ENCODE peak calls at places on chromosomes 16 and 17, in five cellular contexts. One of them, this sample, is unnamed.
A peak's percentile ranks its signal among the peaks of the same experiment; 100 is the strongest.

GRCh38 chr17:6346986-6347385 is 87.9 kb downstream of the AIPL1 start:
- DNase-seq in A549: no peak
- DNase-seq in neural progenitor cell: no peak
- DNase-seq in sigmoid colon: no peak
- DNase-seq in iPS DF 6.9: no peak
- DNase-seq in this sample: no peak

GRCh38 chr17:44775136-44775837 is 16.5 kb downstream of the ADAM11 start:
- DNase-seq in A549: peak; percentile 99
- DNase-seq in neural progenitor cell: peak; percentile 100
- DNase-seq in sigmoid colon: peak; percentile 99
- DNase-seq in iPS DF 6.9: peak; percentile 98
- DNase-seq in this sample: peak; percentile 99

GRCh38 chr16:67811899-67812298 is 5.2 kb downstream of the TSNAXIP1 start:
- DNase-seq in A549: no peak
- DNase-seq in neural progenitor cell: no peak
- DNase-seq in sigmoid colon: no peak
- DNase-seq in iPS DF 6.9: no peak
- DNase-seq in this sample: no peak

GRCh38 chr17:21171309-21171922 is 42.5 kb downstream of the TMEM11 start:
- DNase-seq in A549: no peak
- DNase-seq in neural progenitor cell: no peak
- DNase-seq in sigmoid colon: no peak
- DNase-seq in iPS DF 6.9: no peak
- DNase-seq in this sample: no peak

GRCh38 chr16:2278272-2278608 is 10.3 kb upstream of the RNPS1 start:
- DNase-seq in A549: no peak
- DNase-seq in neural progenitor cell: no peak
- DNase-seq in sigmoid colon: no peak
- DNase-seq in iPS DF 6.9: no peak
- DNase-seq in this sample: peak; percentile 18

GRCh38 chr16:77331802-77332586 is 102.8 kb downstream of the ADAMTS18 start:
- DNase-seq in A549: no peak
- DNase-seq in neural progenitor cell: no peak
- DNase-seq in sigmoid colon: no peak
- DNase-seq in iPS DF 6.9: no peak
- DNase-seq in this sample: no peak

GRCh38 chr17:50027639-50028206 is 28.2 kb upstream of the ITGA3 start:
- DNase-seq in A549: peak; percentile 94
- DNase-seq in neural progenitor cell: no peak
- DNase-seq in sigmoid colon: peak; percentile 90
- DNase-seq in iPS DF 6.9: no peak
- DNase-seq in this sample: peak; percentile 31

GRCh38 chr17:5078106-5079028 is at the start of gene ZFP3:
- DNase-seq in A549: peak; percentile 92
- DNase-seq in neural progenitor cell: peak; percentile 3
- DNase-seq in sigmoid colon: peak; percentile 91
- DNase-seq in iPS DF 6.9: no peak
- DNase-seq in this sample: peak; percentile 83

GRCh38 chr16:20849587-20850390 is 43.5 kb downstream of the REXO5 start:
- DNase-seq in A549: peak; percentile 66
- DNase-seq in neural progenitor cell: peak; percentile 68
- DNase-seq in sigmoid colon: peak; percentile 84
- DNase-seq in iPS DF 6.9: peak; percentile 45
- DNase-seq in this sample: peak; percentile 76

GRCh38 chr16:9033125-9033830 is 58.2 kb upstream of the HAPSTR1 start:
- DNase-seq in A549: peak; percentile 83
- DNase-seq in neural progenitor cell: peak; percentile 86
- DNase-seq in sigmoid colon: no peak
- DNase-seq in iPS DF 6.9: peak; percentile 84
- DNase-seq in this sample: peak; percentile 90

GRCh38 chr16:57113042-57113453 is 20.7 kb downstream of the CPNE2 start:
- DNase-seq in A549: no peak
- DNase-seq in neural progenitor cell: no peak
- DNase-seq in sigmoid colon: no peak
- DNase-seq in iPS DF 6.9: no peak
- DNase-seq in this sample: no peak

GRCh38 chr16:3715430-3715829 is 1.9 kb downstream of the TRAP1 start:
- DNase-seq in A549: no peak
- DNase-seq in neural progenitor cell: no peak
- DNase-seq in sigmoid colon: no peak
- DNase-seq in iPS DF 6.9: no peak
- DNase-seq in this sample: no peak

GRCh38 chr16:28538733-28539596 is at the start of gene NUPR1:
- DNase-seq in A549: peak; percentile 85
- DNase-seq in neural progenitor cell: no peak
- DNase-seq in sigmoid colon: peak; percentile 100
- DNase-seq in iPS DF 6.9: no peak
- DNase-seq in this sample: no peak

GRCh38 chr17:9817086-9817485 is 4.8 kb downstream of the GSG1L2 start:
- DNase-seq in A549: peak; percentile 76
- DNase-seq in neural progenitor cell: no peak
- DNase-seq in sigmoid colon: no peak
- DNase-seq in iPS DF 6.9: no peak
- DNase-seq in this sample: peak; percentile 74

GRCh38 chr17:13523164-13523563 is 78.6 kb downstream of the HS3ST3A1 start:
- DNase-seq in A549: no peak
- DNase-seq in neural progenitor cell: no peak
- DNase-seq in sigmoid colon: no peak
- DNase-seq in iPS DF 6.9: no peak
- DNase-seq in this sample: no peak

GRCh38 chr17:43211480-43212402 is at the start of gene TMEM106A:
- DNase-seq in A549: peak; percentile 84
- DNase-seq in neural progenitor cell: peak; percentile 82
- DNase-seq in sigmoid colon: peak; percentile 93
- DNase-seq in iPS DF 6.9: peak; percentile 33
- DNase-seq in this sample: peak; percentile 96

GRCh38 chr16:55217392-55217791 is 106.6 kb upstream of the IRX6 start:
- DNase-seq in A549: no peak
- DNase-seq in neural progenitor cell: no peak
- DNase-seq in sigmoid colon: no peak
- DNase-seq in iPS DF 6.9: no peak
- DNase-seq in this sample: no peak

GRCh38 chr17:36527851-36528250 is 6.8 kb downstream of the MYO19 start:
- DNase-seq in A549: no peak
- DNase-seq in neural progenitor cell: no peak
- DNase-seq in sigmoid colon: no peak
- DNase-seq in iPS DF 6.9: no peak
- DNase-seq in this sample: no peak

GRCh38 chr16:1150511-1150982 is 2.4 kb upstream of the CACNA1H start:
- DNase-seq in A549: peak; percentile 81
- DNase-seq in neural progenitor cell: no peak
- DNase-seq in sigmoid colon: no peak
- DNase-seq in iPS DF 6.9: no peak
- DNase-seq in this sample: peak; percentile 20

GRCh38 chr16:85523602-85524364 is 89.3 kb upstream of the GSE1 start:
- DNase-seq in A549: no peak
- DNase-seq in neural progenitor cell: peak; percentile 46
- DNase-seq in sigmoid colon: peak; percentile 79
- DNase-seq in iPS DF 6.9: no peak
- DNase-seq in this sample: peak; percentile 96

GRCh38 chr16:87538594-87538993 is 45.8 kb upstream of the ZCCHC14 start:
- DNase-seq in A549: no peak
- DNase-seq in neural progenitor cell: no peak
- DNase-seq in sigmoid colon: no peak
- DNase-seq in iPS DF 6.9: no peak
- DNase-seq in this sample: no peak

GRCh38 chr16:2708955-2709587 is 11.0 kb downstream of the PRSS27 start:
- DNase-seq in A549: no peak
- DNase-seq in neural progenitor cell: no peak
- DNase-seq in sigmoid colon: no peak
- DNase-seq in iPS DF 6.9: no peak
- DNase-seq in this sample: no peak

GRCh38 chr16:69482410-69482951 is 58.1 kb downstream of the CYB5B start:
- DNase-seq in A549: no peak
- DNase-seq in neural progenitor cell: peak; percentile 15
- DNase-seq in sigmoid colon: peak; percentile 74
- DNase-seq in iPS DF 6.9: no peak
- DNase-seq in this sample: no peak

GRCh38 chr17:10217916-10218315 is 19.5 kb upstream of the GAS7 start:
- DNase-seq in A549: no peak
- DNase-seq in neural progenitor cell: no peak
- DNase-seq in sigmoid colon: no peak
- DNase-seq in iPS DF 6.9: no peak
- DNase-seq in this sample: peak; percentile 30

DNA sequence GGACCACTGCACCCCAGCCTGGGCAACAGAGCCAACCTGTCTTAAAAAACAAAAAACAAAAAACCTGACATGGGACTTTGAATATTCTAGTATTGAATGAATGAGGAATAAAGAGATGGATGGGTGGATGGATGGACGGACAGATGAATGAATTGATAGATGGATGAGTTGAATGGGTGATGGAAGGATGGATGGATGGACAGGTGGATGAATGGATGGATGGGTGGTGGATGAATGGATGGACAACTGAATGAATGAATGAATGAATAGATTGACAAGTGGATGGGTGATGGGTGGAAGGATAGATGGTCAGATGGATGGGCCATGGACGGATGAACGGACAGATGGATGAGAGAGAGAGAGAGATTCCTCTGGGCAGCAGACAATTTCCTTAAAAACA is 22.8 kb upstream of the CEP20 start:
- DNase-seq in A549: no peak
- DNase-seq in neural progenitor cell: no peak
- DNase-seq in sigmoid colon: no peak
- DNase-seq in iPS DF 6.9: no peak
- DNase-seq in this sample: no peak
- H3K4me1 ChIP-seq in A549: no peaks in the 10 kb centered on the region
- H3K4me1 ChIP-seq in neural progenitor cell: no peaks in the 10 kb centered on the region
- H3K4me1 ChIP-seq in sigmoid colon: no peaks in the 10 kb centered on the region
- H3K4me1 ChIP-seq in iPS DF 6.9: no peaks in the 10 kb centered on the region
- H3K4me1 ChIP-seq in this sample: no peaks in the 10 kb centered on the region

GRCh38 chr17:77425791-77426641 is 285.2 kb downstream of the SEC14L1 start:
- DNase-seq in A549: peak; percentile 92
- DNase-seq in neural progenitor cell: peak; percentile 34
- DNase-seq in sigmoid colon: peak; percentile 98
- DNase-seq in iPS DF 6.9: no peak
- DNase-seq in this sample: no peak
- H3K4me1 ChIP-seq in A549: peaks cover 100% of the 10 kb centered on the region
- H3K4me1 ChIP-seq in neural progenitor cell: peaks cover 47% of the 10 kb centered on the region
- H3K4me1 ChIP-seq in sigmoid colon: no peaks in the 10 kb centered on the region
- H3K4me1 ChIP-seq in iPS DF 6.9: peaks cover 12% of the 10 kb centered on the region
- H3K4me1 ChIP-seq in this sample: peaks cover 60% of the 10 kb centered on the region

DNA sequence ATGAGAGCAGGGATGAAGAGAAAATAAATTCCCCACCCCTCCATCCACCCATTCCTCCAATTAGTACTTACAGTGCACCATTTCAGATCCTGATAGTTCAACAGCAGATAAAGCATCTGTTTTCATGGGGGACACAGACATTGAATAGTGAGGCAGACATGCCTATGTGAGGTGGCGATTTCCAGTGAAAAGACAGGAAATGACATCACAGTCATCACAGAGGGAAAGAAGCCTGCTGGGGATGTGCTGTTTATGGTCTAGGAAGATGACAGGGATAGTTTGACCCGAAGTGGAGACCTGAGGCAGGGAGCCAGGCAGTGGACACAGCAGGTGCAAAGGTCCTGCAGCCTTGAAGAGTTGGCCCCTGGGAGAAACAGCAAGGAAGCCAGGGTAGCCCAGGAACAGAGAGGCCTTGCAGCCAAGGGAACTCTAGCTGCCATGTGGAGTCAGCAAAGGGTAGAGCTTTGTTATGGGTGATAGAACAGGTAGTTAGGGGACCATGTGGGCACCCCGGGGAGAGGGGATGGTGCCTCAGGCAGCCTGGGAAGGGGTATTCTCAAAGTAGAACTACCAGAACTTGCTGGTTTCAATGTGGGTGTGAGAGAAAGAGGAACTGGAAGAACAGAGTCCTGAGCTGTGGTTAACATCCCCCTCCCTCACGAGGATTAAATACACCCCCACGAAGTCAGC is 256.6 kb downstream of the CPPED1 start:
- DNase-seq in A549: no peak
- DNase-seq in neural progenitor cell: no peak
- DNase-seq in sigmoid colon: no peak
- DNase-seq in iPS DF 6.9: no peak
- DNase-seq in this sample: no peak
- H3K4me1 ChIP-seq in A549: no peaks in the 10 kb centered on the region
- H3K4me1 ChIP-seq in neural progenitor cell: peaks cover 14% of the 10 kb centered on the region
- H3K4me1 ChIP-seq in sigmoid colon: no peaks in the 10 kb centered on the region
- H3K4me1 ChIP-seq in iPS DF 6.9: peaks cover 3% of the 10 kb centered on the region
- H3K4me1 ChIP-seq in this sample: no peaks in the 10 kb centered on the region

GRCh38 chr17:78146881-78147280 is 696 bp downstream of the C17orf99 start:
- DNase-seq in A549: no peak
- DNase-seq in neural progenitor cell: no peak
- DNase-seq in sigmoid colon: no peak
- DNase-seq in iPS DF 6.9: no peak
- DNase-seq in this sample: no peak

GRCh38 chr17:78144736-78145641 is 1.2 kb upstream of the C17orf99 start:
- DNase-seq in A549: peak; percentile 44
- DNase-seq in neural progenitor cell: no peak
- DNase-seq in sigmoid colon: peak; percentile 80
- DNase-seq in iPS DF 6.9: no peak
- DNase-seq in this sample: no peak

GRCh38 chr17:78146471-78146869 is 285 bp downstream of the C17orf99 start:
- DNase-seq in A549: no peak
- DNase-seq in neural progenitor cell: no peak
- DNase-seq in sigmoid colon: no peak
- DNase-seq in iPS DF 6.9: no peak
- DNase-seq in this sample: no peak

GRCh38 chr17:78148286-78149016 is 2.3 kb downstream of the C17orf99 start:
- DNase-seq in A549: no peak
- DNase-seq in neural progenitor cell: no peak
- DNase-seq in sigmoid colon: no peak
- DNase-seq in iPS DF 6.9: no peak
- DNase-seq in this sample: no peak

GRCh38 chr17:78147315-78147998 is 1.3 kb downstream of the C17orf99 start:
- DNase-seq in A549: no peak
- DNase-seq in neural progenitor cell: no peak
- DNase-seq in sigmoid colon: no peak
- DNase-seq in iPS DF 6.9: no peak
- DNase-seq in this sample: no peak
- H3K4me1 ChIP-seq in A549: peaks cover 53% of the 10 kb centered on the region
- H3K4me1 ChIP-seq in neural progenitor cell: peaks cover 5% of the 10 kb centered on the region
- H3K4me1 ChIP-seq in sigmoid colon: no peaks in the 10 kb centered on the region
- H3K4me1 ChIP-seq in iPS DF 6.9: no peaks in the 10 kb centered on the region
- H3K4me1 ChIP-seq in this sample: peaks cover 2% of the 10 kb centered on the region

GRCh38 chr17:47257651-47258339 is 4.2 kb downstream of the ITGB3 start:
- DNase-seq in A549: no peak
- DNase-seq in neural progenitor cell: no peak
- DNase-seq in sigmoid colon: no peak
- DNase-seq in iPS DF 6.9: no peak
- DNase-seq in this sample: no peak

GRCh38 chr17:47266782-47267181 is 13.2 kb downstream of the ITGB3 start:
- DNase-seq in A549: no peak
- DNase-seq in neural progenitor cell: no peak
- DNase-seq in sigmoid colon: no peak
- DNase-seq in iPS DF 6.9: no peak
- DNase-seq in this sample: no peak

GRCh38 chr17:47264171-47264570 is 10.5 kb downstream of the ITGB3 start:
- DNase-seq in A549: no peak
- DNase-seq in neural progenitor cell: no peak
- DNase-seq in sigmoid colon: no peak
- DNase-seq in iPS DF 6.9: no peak
- DNase-seq in this sample: no peak

GRCh38 chr17:47265983-47266541 is 12.4 kb downstream of the ITGB3 start:
- DNase-seq in A549: peak; percentile 30
- DNase-seq in neural progenitor cell: no peak
- DNase-seq in sigmoid colon: no peak
- DNase-seq in iPS DF 6.9: no peak
- DNase-seq in this sample: peak; percentile 46

GRCh38 chr17:47262586-47262985 is 9.0 kb downstream of the ITGB3 start:
- DNase-seq in A549: no peak
- DNase-seq in neural progenitor cell: no peak
- DNase-seq in sigmoid colon: no peak
- DNase-seq in iPS DF 6.9: no peak
- DNase-seq in this sample: no peak
- H3K4me1 ChIP-seq in A549: peaks cover 24% of the 10 kb centered on the region
- H3K4me1 ChIP-seq in neural progenitor cell: no peaks in the 10 kb centered on the region
- H3K4me1 ChIP-seq in sigmoid colon: no peaks in the 10 kb centered on the region
- H3K4me1 ChIP-seq in iPS DF 6.9: peaks cover 1% of the 10 kb centered on the region
- H3K4me1 ChIP-seq in this sample: peaks cover 8% of the 10 kb centered on the region

This sample was measured in trophoblast cell.